ENCODE peak calls at places on chromosome 22, in seven cellular contexts. One of them, this sample, is unnamed.

GRCh38 chr22:43955883-43956286 is 643 bp downstream of the SAMM50 start:
- DNase-seq in bronchial epithelial cell: no peak
- DNase-seq in left ventricle myocardium inferior: no peak
- DNase-seq in thoracic aorta: no peak
- DNase-seq in AG04450: no peak
- DNase-seq in IMR-90: no peak
- DNase-seq in GM10248: no peak
- DNase-seq in this sample: peak

GRCh38 chr22:28904211-28904808 is 20.9 kb downstream of the ZNRF3 start:
- DNase-seq in thoracic aorta: no peak
- DNase-seq in bronchial epithelial cell: peak
- DNase-seq in IMR-90: peak
- DNase-seq in AG04450: no peak
- DNase-seq in GM10248: no peak
- DNase-seq in left ventricle myocardium inferior: no peak
- DNase-seq in this sample: no peak

GRCh38 chr22:42926034-42926433 is 69.0 kb upstream of the ARFGAP3 start:
- DNase-seq in AG04450: no peak
- DNase-seq in thoracic aorta: no peak
- DNase-seq in bronchial epithelial cell: no peak
- DNase-seq in GM10248: no peak
- DNase-seq in left ventricle myocardium inferior: no peak
- DNase-seq in IMR-90: no peak
- DNase-seq in this sample: no peak

GRCh38 chr22:42190274-42190673 is 59.7 kb upstream of the CYP2D6 start:
- DNase-seq in left ventricle myocardium inferior: no peak
- DNase-seq in thoracic aorta: no peak
- DNase-seq in bronchial epithelial cell: no peak
- DNase-seq in GM10248: no peak
- DNase-seq in IMR-90: no peak
- DNase-seq in AG04450: no peak
- DNase-seq in this sample: no peak

GRCh38 chr22:29481265-29482000 is 1.4 kb downstream of the NEFH start:
- DNase-seq in left ventricle myocardium inferior: no peak
- DNase-seq in AG04450: no peak
- DNase-seq in GM10248: no peak
- DNase-seq in bronchial epithelial cell: no peak
- DNase-seq in thoracic aorta: no peak
- DNase-seq in IMR-90: no peak
- DNase-seq in this sample: no peak

GRCh38 chr22:43226368-43226979 is 39.5 kb upstream of the TTLL12 start:
- DNase-seq in thoracic aorta: no peak
- DNase-seq in bronchial epithelial cell: no peak
- DNase-seq in GM10248: no peak
- DNase-seq in left ventricle myocardium inferior: no peak
- DNase-seq in IMR-90: peak
- DNase-seq in AG04450: no peak
- DNase-seq in this sample: no peak

GRCh38 chr22:46028069-46028991 is 51.4 kb upstream of the WNT7B start:
- DNase-seq in bronchial epithelial cell: no peak
- DNase-seq in left ventricle myocardium inferior: peak
- DNase-seq in GM10248: no peak
- DNase-seq in thoracic aorta: no peak
- DNase-seq in IMR-90: no peak
- DNase-seq in AG04450: no peak
- DNase-seq in this sample: no peak

GRCh38 chr22:24105661-24106060 is 75.6 kb upstream of the SUSD2 start:
- DNase-seq in AG04450: no peak
- DNase-seq in bronchial epithelial cell: no peak
- DNase-seq in thoracic aorta: no peak
- DNase-seq in GM10248: no peak
- DNase-seq in left ventricle myocardium inferior: no peak
- DNase-seq in IMR-90: no peak
- DNase-seq in this sample: no peak

GRCh38 chr22:49667236-49667635 is 160.4 kb downstream of the BRD1 start:
- DNase-seq in IMR-90: no peak
- DNase-seq in bronchial epithelial cell: no peak
- DNase-seq in GM10248: no peak
- DNase-seq in thoracic aorta: no peak
- DNase-seq in AG04450: no peak
- DNase-seq in left ventricle myocardium inferior: peak
- DNase-seq in this sample: peak

GRCh38 chr22:36548606-36549005 is 19.6 kb upstream of the EIF3D start:
- DNase-seq in thoracic aorta: no peak
- DNase-seq in left ventricle myocardium inferior: no peak
- DNase-seq in IMR-90: no peak
- DNase-seq in GM10248: no peak
- DNase-seq in AG04450: no peak
- DNase-seq in bronchial epithelial cell: no peak
- DNase-seq in this sample: no peak

GRCh38 chr22:21947040-21948014 is 5.3 kb downstream of the PPM1F start:
- DNase-seq in left ventricle myocardium inferior: no peak
- DNase-seq in thoracic aorta: no peak
- DNase-seq in bronchial epithelial cell: peak
- DNase-seq in GM10248: no peak
- DNase-seq in AG04450: peak
- DNase-seq in IMR-90: peak
- DNase-seq in this sample: no peak

GRCh38 chr22:36577019-36577418 is 48.1 kb upstream of the EIF3D start:
- DNase-seq in AG04450: peak
- DNase-seq in IMR-90: peak
- DNase-seq in thoracic aorta: no peak
- DNase-seq in bronchial epithelial cell: peak
- DNase-seq in GM10248: no peak
- DNase-seq in left ventricle myocardium inferior: no peak
- DNase-seq in this sample: no peak

GRCh38 chr22:34306361-34306760 is 386.1 kb upstream of the LARGE1 start:
- DNase-seq in IMR-90: no peak
- DNase-seq in AG04450: no peak
- DNase-seq in left ventricle myocardium inferior: no peak
- DNase-seq in thoracic aorta: no peak
- DNase-seq in bronchial epithelial cell: no peak
- DNase-seq in GM10248: no peak
- DNase-seq in this sample: no peak

GRCh38 chr22:45599836-45600577 is 71.6 kb upstream of the ATXN10 start:
- DNase-seq in thoracic aorta: no peak
- DNase-seq in IMR-90: no peak
- DNase-seq in AG04450: no peak
- DNase-seq in left ventricle myocardium inferior: no peak
- DNase-seq in GM10248: no peak
- DNase-seq in bronchial epithelial cell: no peak
- DNase-seq in this sample: no peak

GRCh38 chr22:24319451-24319850 is 48.8 kb downstream of the SPECC1L start:
- DNase-seq in thoracic aorta: no peak
- DNase-seq in bronchial epithelial cell: peak
- DNase-seq in IMR-90: peak
- DNase-seq in AG04450: no peak
- DNase-seq in GM10248: no peak
- DNase-seq in left ventricle myocardium inferior: no peak
- DNase-seq in this sample: no peak

GRCh38 chr22:27241430-27242110 is 560.0 kb downstream of the MN1 start:
- DNase-seq in GM10248: no peak
- DNase-seq in bronchial epithelial cell: no peak
- DNase-seq in left ventricle myocardium inferior: peak
- DNase-seq in IMR-90: no peak
- DNase-seq in AG04450: no peak
- DNase-seq in thoracic aorta: no peak
- DNase-seq in this sample: no peak

GRCh38 chr22:50252081-50253045 is 1.3 kb upstream of the HDAC10 start:
- DNase-seq in GM10248: peak
- DNase-seq in bronchial epithelial cell: peak
- DNase-seq in thoracic aorta: no peak
- DNase-seq in IMR-90: peak
- DNase-seq in AG04450: no peak
- DNase-seq in left ventricle myocardium inferior: peak
- DNase-seq in this sample: peak

GRCh38 chr22:20542736-20543135 is 35.3 kb downstream of the MED15 start:
- DNase-seq in thoracic aorta: no peak
- DNase-seq in IMR-90: no peak
- DNase-seq in GM10248: no peak
- DNase-seq in bronchial epithelial cell: no peak
- DNase-seq in left ventricle myocardium inferior: no peak
- DNase-seq in AG04450: no peak
- DNase-seq in this sample: no peak

GRCh38 chr22:46043816-46044717 is 67.1 kb upstream of the WNT7B start:
- DNase-seq in bronchial epithelial cell: no peak
- DNase-seq in thoracic aorta: no peak
- DNase-seq in AG04450: no peak
- DNase-seq in left ventricle myocardium inferior: peak
- DNase-seq in GM10248: no peak
- DNase-seq in IMR-90: no peak
- DNase-seq in this sample: peak

GRCh38 chr22:21457023-21457787 is 10.0 kb upstream of the TMEM191C start:
- DNase-seq in IMR-90: peak
- DNase-seq in AG04450: peak
- DNase-seq in bronchial epithelial cell: peak
- DNase-seq in GM10248: no peak
- DNase-seq in thoracic aorta: no peak
- DNase-seq in left ventricle myocardium inferior: no peak
- DNase-seq in this sample: no peak

GRCh38 chr22:27748355-27749168 is 53.0 kb downstream of the MN1 start:
- DNase-seq in bronchial epithelial cell: peak
- DNase-seq in thoracic aorta: no peak
- DNase-seq in left ventricle myocardium inferior: no peak
- DNase-seq in GM10248: no peak
- DNase-seq in IMR-90: peak
- DNase-seq in AG04450: no peak
- DNase-seq in this sample: no peak

GRCh38 chr22:49885281-49885680 is 31.6 kb downstream of the ZBED4 start:
- DNase-seq in left ventricle myocardium inferior: no peak
- DNase-seq in AG04450: no peak
- DNase-seq in thoracic aorta: no peak
- DNase-seq in bronchial epithelial cell: no peak
- DNase-seq in GM10248: no peak
- DNase-seq in IMR-90: no peak
- DNase-seq in this sample: no peak

GRCh38 chr22:27828214-27828587 is 26.6 kb upstream of the MN1 start:
- DNase-seq in thoracic aorta: no peak
- DNase-seq in left ventricle myocardium inferior: no peak
- DNase-seq in AG04450: no peak
- DNase-seq in GM10248: no peak
- DNase-seq in IMR-90: no peak
- DNase-seq in bronchial epithelial cell: no peak
- DNase-seq in this sample: no peak

GRCh38 chr22:21069375-21069774 is 23.6 kb downstream of the LRRC74B start:
- DNase-seq in AG04450: no peak
- DNase-seq in IMR-90: no peak
- DNase-seq in left ventricle myocardium inferior: no peak
- DNase-seq in thoracic aorta: no peak
- DNase-seq in bronchial epithelial cell: no peak
- DNase-seq in GM10248: no peak
- DNase-seq in this sample: no peak

GRCh38 chr22:46055176-46055850 is 78.4 kb upstream of the WNT7B start:
- DNase-seq in bronchial epithelial cell: no peak
- DNase-seq in thoracic aorta: no peak
- DNase-seq in AG04450: no peak
- DNase-seq in left ventricle myocardium inferior: peak
- DNase-seq in GM10248: no peak
- DNase-seq in IMR-90: no peak
- DNase-seq in this sample: peak

GRCh38 chr22:32880061-32880460 is 78.6 kb downstream of the TIMP3 start:
- DNase-seq in left ventricle myocardium inferior: no peak
- DNase-seq in thoracic aorta: no peak
- DNase-seq in AG04450: peak
- DNase-seq in GM10248: no peak
- DNase-seq in bronchial epithelial cell: peak
- DNase-seq in IMR-90: peak
- DNase-seq in this sample: no peak
- TF ChIP-seq CTCF in left ventricle myocardium inferior: no peak
- TF ChIP-seq CTCF in thoracic aorta: no peak
- TF ChIP-seq CTCF in AG04450: no peak
- TF ChIP-seq CTCF in GM10248: no peak
- TF ChIP-seq CTCF in bronchial epithelial cell: no peak
- TF ChIP-seq CTCF in IMR-90: no peak
- TF ChIP-seq CTCF in this sample: no peak

GRCh38 chr22:48574776-48575566 is 1252.7 kb downstream of the BRD1 start:
- DNase-seq in left ventricle myocardium inferior: no peak
- DNase-seq in bronchial epithelial cell: no peak
- DNase-seq in GM10248: no peak
- DNase-seq in thoracic aorta: no peak
- DNase-seq in AG04450: no peak
- DNase-seq in IMR-90: no peak
- DNase-seq in this sample: no peak
- TF ChIP-seq CTCF in left ventricle myocardium inferior: peak
- TF ChIP-seq CTCF in bronchial epithelial cell: peak
- TF ChIP-seq CTCF in GM10248: no peak
- TF ChIP-seq CTCF in thoracic aorta: peak
- TF ChIP-seq CTCF in AG04450: no peak
- TF ChIP-seq CTCF in IMR-90: peak
- TF ChIP-seq CTCF in this sample: no peak

DNA sequence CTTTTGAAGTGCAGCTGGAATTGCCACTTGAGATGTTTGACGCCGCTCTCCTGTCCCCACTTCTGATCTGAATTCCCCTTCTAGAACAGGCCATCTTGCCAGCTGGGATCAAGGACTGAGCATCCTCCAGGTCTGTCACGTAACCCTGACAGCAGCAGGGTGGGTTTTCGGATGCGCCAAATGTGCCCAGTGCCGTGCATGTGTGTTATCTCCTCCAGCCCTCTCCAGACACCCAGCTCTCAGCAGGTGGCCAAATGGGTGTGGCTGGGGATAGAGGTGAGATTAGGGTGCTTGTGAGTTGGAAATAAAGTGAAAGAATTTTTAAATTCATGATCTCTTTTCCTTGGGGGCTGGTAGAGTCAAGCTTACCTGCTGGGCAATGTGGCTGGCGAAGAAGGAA is 3.3 kb downstream of the OSBP2 start:
- DNase-seq in bronchial epithelial cell: no peak
- DNase-seq in IMR-90: no peak
- DNase-seq in AG04450: no peak
- DNase-seq in thoracic aorta: no peak
- DNase-seq in GM10248: no peak
- DNase-seq in left ventricle myocardium inferior: no peak
- DNase-seq in this sample: no peak
- TF ChIP-seq CTCF in bronchial epithelial cell: no peak
- TF ChIP-seq CTCF in IMR-90: no peak
- TF ChIP-seq CTCF in AG04450: no peak
- TF ChIP-seq CTCF in thoracic aorta: no peak
- TF ChIP-seq CTCF in GM10248: no peak
- TF ChIP-seq CTCF in left ventricle myocardium inferior: no peak
- TF ChIP-seq CTCF in this sample: no peak

DNA sequence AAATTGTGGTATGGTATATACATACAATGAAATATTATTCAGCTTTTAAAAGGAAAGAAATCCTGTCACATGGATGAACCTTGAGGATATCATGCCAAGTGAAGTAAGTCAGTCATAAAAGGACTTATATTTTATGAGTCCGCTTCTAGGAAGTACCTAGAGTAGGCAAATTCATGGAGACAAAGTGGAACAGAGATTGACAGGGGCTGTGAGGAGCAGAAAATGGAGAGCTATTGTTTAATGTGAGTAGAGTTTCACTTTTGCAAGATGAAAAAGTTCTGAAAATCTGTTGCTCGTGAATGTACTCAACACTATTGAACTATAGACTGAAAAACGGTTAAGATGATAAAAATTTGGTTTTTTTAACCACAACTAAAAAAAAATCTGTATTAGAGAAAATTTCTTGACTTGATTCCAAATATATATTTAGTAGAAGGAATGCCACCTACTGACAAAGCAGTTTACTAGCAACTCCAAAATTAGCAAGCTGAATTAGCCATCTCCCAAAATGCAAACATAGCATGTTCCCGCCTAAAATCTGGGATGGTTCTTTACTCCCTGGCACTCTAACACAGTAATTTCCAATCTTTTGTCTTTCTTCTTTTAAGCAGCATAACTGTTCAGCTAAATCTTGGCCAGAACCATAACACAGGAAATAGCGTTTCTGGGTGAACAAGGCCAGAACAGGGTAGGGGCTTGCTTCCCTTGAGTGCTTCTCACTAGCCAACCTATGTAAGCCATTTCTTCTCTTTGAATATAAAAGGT is 1.5 kb downstream of the UFD1 start:
- DNase-seq in left ventricle myocardium inferior: no peak
- DNase-seq in bronchial epithelial cell: no peak
- DNase-seq in AG04450: no peak
- DNase-seq in thoracic aorta: no peak
- DNase-seq in GM10248: no peak
- DNase-seq in IMR-90: peak
- DNase-seq in this sample: peak
- TF ChIP-seq CTCF in left ventricle myocardium inferior: peak
- TF ChIP-seq CTCF in bronchial epithelial cell: no peak
- TF ChIP-seq CTCF in AG04450: peak
- TF ChIP-seq CTCF in thoracic aorta: no peak
- TF ChIP-seq CTCF in GM10248: peak
- TF ChIP-seq CTCF in IMR-90: peak
- TF ChIP-seq CTCF in this sample: peak